ENCODE peak calls at places on chromosomes 6 and 20, in seven cellular contexts. One of them, this sample, is unnamed. For H3K9me3, the result is how much of the 10 kb centered on the place peaks cover.

GRCh38 chr20:62788607-62789006 is 7.7 kb upstream of the MRGBP start:
- DNase-seq in body of pancreas: no peak
- DNase-seq in heart left ventricle: no peak
- DNase-seq in ovary: no peak
- DNase-seq in HCT116: no peak
- DNase-seq in sigmoid colon: no peak
- DNase-seq in right lobe of liver: no peak
- DNase-seq in this sample: no peak

GRCh38 chr6:11700118-11700718 is 78.4 kb downstream of the ADTRP start:
- DNase-seq in body of pancreas: no peak
- DNase-seq in heart left ventricle: no peak
- DNase-seq in ovary: no peak
- DNase-seq in HCT116: peak
- DNase-seq in sigmoid colon: no peak
- DNase-seq in right lobe of liver: no peak
- DNase-seq in this sample: no peak

GRCh38 chr6:41373919-41374617 is 38.7 kb downstream of the NCR2 start:
- DNase-seq in body of pancreas: no peak
- DNase-seq in heart left ventricle: no peak
- DNase-seq in ovary: no peak
- DNase-seq in HCT116: no peak
- DNase-seq in sigmoid colon: no peak
- DNase-seq in right lobe of liver: no peak
- DNase-seq in this sample: no peak

GRCh38 chr20:49983848-49984408 is 1.1 kb downstream of the SNAI1 start:
- DNase-seq in body of pancreas: peak
- DNase-seq in heart left ventricle: peak
- DNase-seq in ovary: peak
- DNase-seq in HCT116: no peak
- DNase-seq in sigmoid colon: peak
- DNase-seq in right lobe of liver: peak
- DNase-seq in this sample: no peak

GRCh38 chr6:36840471-36841461 is 1.5 kb upstream of the CPNE5 start:
- DNase-seq in body of pancreas: peak
- DNase-seq in heart left ventricle: peak
- DNase-seq in ovary: peak
- DNase-seq in HCT116: no peak
- DNase-seq in sigmoid colon: peak
- DNase-seq in right lobe of liver: no peak
- DNase-seq in this sample: no peak

GRCh38 chr6:64732888-64733287 is 974.1 kb downstream of the EYS start:
- DNase-seq in body of pancreas: no peak
- DNase-seq in heart left ventricle: no peak
- DNase-seq in ovary: no peak
- DNase-seq in HCT116: no peak
- DNase-seq in sigmoid colon: no peak
- DNase-seq in right lobe of liver: no peak
- DNase-seq in this sample: no peak

GRCh38 chr6:43020847-43021246 is 576 bp upstream of the RRP36 start:
- DNase-seq in body of pancreas: no peak
- DNase-seq in heart left ventricle: no peak
- DNase-seq in ovary: no peak
- DNase-seq in HCT116: no peak
- DNase-seq in sigmoid colon: no peak
- DNase-seq in right lobe of liver: no peak
- DNase-seq in this sample: no peak

GRCh38 chr6:31270788-31271640 is 878 bp downstream of the HLA-C start:
- DNase-seq in body of pancreas: peak
- DNase-seq in heart left ventricle: peak
- DNase-seq in ovary: peak
- DNase-seq in HCT116: no peak
- DNase-seq in sigmoid colon: peak
- DNase-seq in right lobe of liver: peak
- DNase-seq in this sample: peak

GRCh38 chr6:26554669-26555504 is 16.7 kb downstream of the HMGN4 start:
- DNase-seq in body of pancreas: peak
- DNase-seq in heart left ventricle: no peak
- DNase-seq in ovary: peak
- DNase-seq in HCT116: no peak
- DNase-seq in sigmoid colon: no peak
- DNase-seq in right lobe of liver: no peak
- DNase-seq in this sample: no peak

GRCh38 chr20:41509801-41510200 is 108.4 kb downstream of the CHD6 start:
- DNase-seq in body of pancreas: peak
- DNase-seq in heart left ventricle: peak
- DNase-seq in ovary: no peak
- DNase-seq in HCT116: no peak
- DNase-seq in sigmoid colon: peak
- DNase-seq in right lobe of liver: peak
- DNase-seq in this sample: no peak

GRCh38 chr20:63641146-63641791 is 12.0 kb downstream of the STMN3 start:
- DNase-seq in body of pancreas: no peak
- DNase-seq in heart left ventricle: no peak
- DNase-seq in ovary: no peak
- DNase-seq in HCT116: no peak
- DNase-seq in sigmoid colon: no peak
- DNase-seq in right lobe of liver: no peak
- DNase-seq in this sample: no peak

GRCh38 chr20:49037962-49038387 is 8.1 kb upstream of the CSE1L start:
- DNase-seq in body of pancreas: no peak
- DNase-seq in heart left ventricle: no peak
- DNase-seq in ovary: no peak
- DNase-seq in HCT116: no peak
- DNase-seq in sigmoid colon: no peak
- DNase-seq in right lobe of liver: no peak
- DNase-seq in this sample: no peak

GRCh38 chr6:87330961-87331360 is 1.9 kb upstream of the GJB7 start:
- DNase-seq in body of pancreas: no peak
- DNase-seq in heart left ventricle: no peak
- DNase-seq in ovary: no peak
- DNase-seq in HCT116: no peak
- DNase-seq in sigmoid colon: no peak
- DNase-seq in right lobe of liver: no peak
- DNase-seq in this sample: no peak

GRCh38 chr6:52603000-52603795 is 26.3 kb upstream of the TRAM2 start:
- DNase-seq in body of pancreas: no peak
- DNase-seq in heart left ventricle: no peak
- DNase-seq in ovary: no peak
- DNase-seq in HCT116: no peak
- DNase-seq in sigmoid colon: no peak
- DNase-seq in right lobe of liver: no peak
- DNase-seq in this sample: no peak

GRCh38 chr20:53425481-53425880 is 168.2 kb downstream of the ZNF217 start:
- DNase-seq in body of pancreas: no peak
- DNase-seq in heart left ventricle: no peak
- DNase-seq in ovary: no peak
- DNase-seq in HCT116: no peak
- DNase-seq in sigmoid colon: no peak
- DNase-seq in right lobe of liver: no peak
- DNase-seq in this sample: no peak
- H3K9me3 ChIP-seq in body of pancreas: under half
- H3K9me3 ChIP-seq in heart left ventricle: under half
- H3K9me3 ChIP-seq in ovary: under half
- H3K9me3 ChIP-seq in HCT116: under half
- H3K9me3 ChIP-seq in sigmoid colon: under half
- H3K9me3 ChIP-seq in right lobe of liver: under half
- H3K9me3 ChIP-seq in this sample: under half

GRCh38 chr20:3407426-3408250 is at the start of gene DNAAF9:
- DNase-seq in body of pancreas: peak
- DNase-seq in heart left ventricle: peak
- DNase-seq in ovary: peak
- DNase-seq in HCT116: peak
- DNase-seq in sigmoid colon: peak
- DNase-seq in right lobe of liver: peak
- DNase-seq in this sample: peak
- TF ChIP-seq POLR2A in body of pancreas: peak
- TF ChIP-seq POLR2A in heart left ventricle: peak
- TF ChIP-seq POLR2A in ovary: peak
- TF ChIP-seq POLR2A in HCT116: no peak
- TF ChIP-seq POLR2A in sigmoid colon: no peak
- TF ChIP-seq POLR2A in right lobe of liver: peak
- TF ChIP-seq POLR2A in this sample: peak

GRCh38 chr6:50358113-50358512 is 308.4 kb upstream of the DEFB112 start:
- DNase-seq in body of pancreas: no peak
- DNase-seq in heart left ventricle: no peak
- DNase-seq in ovary: no peak
- DNase-seq in HCT116: no peak
- DNase-seq in sigmoid colon: no peak
- DNase-seq in right lobe of liver: no peak
- DNase-seq in this sample: no peak

DNA sequence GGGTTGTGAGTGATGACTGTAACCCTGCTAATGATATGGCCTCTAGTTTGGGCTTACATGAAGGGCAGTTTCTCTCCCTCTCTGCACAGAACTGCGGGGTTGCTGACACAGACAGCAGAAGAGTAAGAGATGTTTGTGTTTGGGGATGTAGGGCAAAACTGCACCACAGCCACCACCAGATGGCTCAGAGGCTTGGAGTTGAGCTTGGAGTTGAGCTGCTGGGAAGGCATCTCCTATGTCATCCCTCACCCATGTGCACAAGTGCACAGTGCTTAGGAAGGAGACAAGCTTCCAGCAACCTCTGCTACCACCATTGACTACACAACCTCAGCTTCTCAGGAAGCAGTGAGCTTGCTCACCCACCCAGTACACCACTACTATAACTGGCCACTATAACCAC is 303.9 kb upstream of the DEFB112 start:
- DNase-seq in body of pancreas: no peak
- DNase-seq in heart left ventricle: no peak
- DNase-seq in ovary: no peak
- DNase-seq in HCT116: no peak
- DNase-seq in sigmoid colon: no peak
- DNase-seq in right lobe of liver: no peak
- DNase-seq in this sample: no peak
- H3K9me3 ChIP-seq in body of pancreas: under half
- H3K9me3 ChIP-seq in heart left ventricle: under half
- H3K9me3 ChIP-seq in ovary: under half
- H3K9me3 ChIP-seq in HCT116: under half
- H3K9me3 ChIP-seq in sigmoid colon: under half
- H3K9me3 ChIP-seq in right lobe of liver: under half
- H3K9me3 ChIP-seq in this sample: under half

DNA sequence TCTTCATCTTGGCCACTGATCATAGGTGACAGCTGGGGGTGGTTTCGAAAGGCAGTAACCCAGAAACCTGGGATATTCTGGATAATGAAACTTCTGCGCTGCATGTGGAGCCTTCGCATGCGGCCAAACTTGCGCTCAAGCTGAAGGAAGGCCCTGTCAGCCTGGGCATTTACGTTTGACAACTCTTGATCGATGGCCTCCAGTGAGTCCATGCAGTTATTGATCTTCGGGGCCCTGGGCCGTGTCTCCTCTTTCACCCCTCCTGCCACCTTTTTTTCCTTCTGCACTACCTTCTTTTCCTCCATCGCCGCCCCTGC is 729 bp downstream of the TSPYL4 start:
- DNase-seq in body of pancreas: no peak
- DNase-seq in heart left ventricle: no peak
- DNase-seq in ovary: no peak
- DNase-seq in HCT116: no peak
- DNase-seq in sigmoid colon: no peak
- DNase-seq in right lobe of liver: no peak
- DNase-seq in this sample: no peak
- TF ChIP-seq POLR2A in body of pancreas: no peak
- TF ChIP-seq POLR2A in heart left ventricle: no peak
- TF ChIP-seq POLR2A in ovary: no peak
- TF ChIP-seq POLR2A in HCT116: no peak
- TF ChIP-seq POLR2A in sigmoid colon: no peak
- TF ChIP-seq POLR2A in right lobe of liver: no peak
- TF ChIP-seq POLR2A in this sample: no peak

This sample was measured in adrenal gland.